ENCODE peak calls at places on chromosome 10, in four cellular contexts. One of them, this sample, is unnamed.

GRCh38 chr10:50567384-50567783 is 56.4 kb downstream of the SGMS1 start:
- DNase-seq in effector memory CD8-positive, alpha-beta T cell: no peak
- DNase-seq in ACHN: no peak
- DNase-seq in EL: no peak
- DNase-seq in this sample: no peak

GRCh38 chr10:79982861-79983260 is 34.0 kb upstream of the SFTPD start:
- DNase-seq in effector memory CD8-positive, alpha-beta T cell: no peak
- DNase-seq in ACHN: no peak
- DNase-seq in EL: no peak
- DNase-seq in this sample: no peak

GRCh38 chr10:22672594-22673392 is 41.6 kb downstream of the PIP4K2A start:
- DNase-seq in effector memory CD8-positive, alpha-beta T cell: no peak
- DNase-seq in ACHN: no peak
- DNase-seq in EL: no peak
- DNase-seq in this sample: no peak

GRCh38 chr10:19169684-19170083 is 121.1 kb downstream of the MALRD1 start:
- DNase-seq in effector memory CD8-positive, alpha-beta T cell: no peak
- DNase-seq in ACHN: peak
- DNase-seq in EL: no peak
- DNase-seq in this sample: peak

GRCh38 chr10:36677170-36677768 is 448.1 kb upstream of the ANKRD30A start:
- DNase-seq in effector memory CD8-positive, alpha-beta T cell: no peak
- DNase-seq in ACHN: no peak
- DNase-seq in EL: no peak
- DNase-seq in this sample: peak

GRCh38 chr10:63720072-63720537 is 198.9 kb downstream of the REEP3 start:
- DNase-seq in effector memory CD8-positive, alpha-beta T cell: peak
- DNase-seq in ACHN: peak
- DNase-seq in EL: peak
- DNase-seq in this sample: peak

GRCh38 chr10:117345143-117345542 is 30.1 kb downstream of the PDZD8 start:
- DNase-seq in effector memory CD8-positive, alpha-beta T cell: no peak
- DNase-seq in ACHN: no peak
- DNase-seq in EL: peak
- DNase-seq in this sample: no peak

GRCh38 chr10:46240684-46241565 is 45.9 kb upstream of the ANTXRL start:
- DNase-seq in effector memory CD8-positive, alpha-beta T cell: peak
- DNase-seq in ACHN: no peak
- DNase-seq in EL: no peak
- DNase-seq in this sample: no peak

GRCh38 chr10:6588082-6588481 is 8.0 kb upstream of the PRKCQ start:
- DNase-seq in effector memory CD8-positive, alpha-beta T cell: no peak
- DNase-seq in ACHN: no peak
- DNase-seq in EL: no peak
- DNase-seq in this sample: no peak

GRCh38 chr10:10293431-10293830 is 724.2 kb upstream of the CELF2 start:
- DNase-seq in effector memory CD8-positive, alpha-beta T cell: no peak
- DNase-seq in ACHN: no peak
- DNase-seq in EL: no peak
- DNase-seq in this sample: no peak

GRCh38 chr10:68871731-68872342 is 29.3 kb upstream of the DDX50 start:
- DNase-seq in effector memory CD8-positive, alpha-beta T cell: no peak
- DNase-seq in ACHN: peak
- DNase-seq in EL: peak
- DNase-seq in this sample: peak

GRCh38 chr10:92239185-92239599 is 51.7 kb downstream of the CPEB3 start:
- DNase-seq in effector memory CD8-positive, alpha-beta T cell: no peak
- DNase-seq in ACHN: no peak
- DNase-seq in EL: no peak
- DNase-seq in this sample: no peak

GRCh38 chr10:95508730-95509129 is 52.4 kb downstream of the SORBS1 start:
- DNase-seq in effector memory CD8-positive, alpha-beta T cell: no peak
- DNase-seq in ACHN: no peak
- DNase-seq in EL: peak
- DNase-seq in this sample: peak

GRCh38 chr10:22931948-22932347 is 4.1 kb downstream of the ARMC3 start:
- DNase-seq in effector memory CD8-positive, alpha-beta T cell: no peak
- DNase-seq in ACHN: no peak
- DNase-seq in EL: peak
- DNase-seq in this sample: peak

GRCh38 chr10:44911081-44911540 is at the start of gene TMEM72:
- DNase-seq in effector memory CD8-positive, alpha-beta T cell: no peak
- DNase-seq in ACHN: peak
- DNase-seq in EL: no peak
- DNase-seq in this sample: no peak

GRCh38 chr10:98268694-98269386 is 846 bp upstream of the LOXL4 start:
- DNase-seq in effector memory CD8-positive, alpha-beta T cell: no peak
- DNase-seq in ACHN: peak
- DNase-seq in EL: peak
- DNase-seq in this sample: no peak